ENCODE peak calls at places on chromosome 21, in four cellular contexts. C is thoracic aorta, J is adrenal gland, P is psoas muscle. I is an unnamed sample. For H3K4me1, the result is how much of the 10 kb centered on the place peaks cover.

GRCh38 chr21:14752006-14752909 is 206.1 kb upstream of the SAMSN1 start:
- DNase-seq in J (no peak), C (no peak), P (no peak), I (no peak)

GRCh38 chr21:25558123-25558522 is 49.2 kb downstream of the MRPL39 start:
- DNase-seq in P (no peak), J (no peak), C (no peak), I (no peak)

GRCh38 chr21:45555557-45556301 is 13.5 kb upstream of the SLC19A1 start:
- DNase-seq in P (peak), C (no peak), J (peak), I (peak)

GRCh38 chr21:15964181-15964855 is 234.5 kb downstream of the USP25 start:
- DNase-seq in J (no peak), P (no peak), C (no peak), I (no peak)

GRCh38 chr21:21163904-21164303 is 165.7 kb downstream of the NCAM2 start:
- DNase-seq in C (no peak), J (peak), P (no peak), I (peak)

GRCh38 chr21:45993210-45994085 is 11.9 kb downstream of the COL6A1 start:
- DNase-seq in P (peak), J (peak), C (peak), I (peak)

GRCh38 chr21:43287974-43288755 is 119.4 kb downstream of the CRYAA start:
- DNase-seq in C (no peak), P (peak), J (no peak), I (peak)

GRCh38 chr21:42707207-42707830 is 53.9 kb downstream of the PDE9A start:
- DNase-seq in C (no peak), J (no peak), P (no peak), I (no peak)

GRCh38 chr21:21439761-21440160 is 441.6 kb downstream of the NCAM2 start:
- DNase-seq in J (no peak), P (no peak), C (no peak), I (no peak)

GRCh38 chr21:40835179-40835694 is 11.7 kb downstream of the DSCAM start:
- DNase-seq in J (no peak), P (no peak), C (no peak), I (no peak)

GRCh38 chr21:16541366-16541765 is 811.6 kb downstream of the USP25 start:
- DNase-seq in P (no peak), C (no peak), J (no peak), I (no peak)

GRCh38 chr21:25806053-25806452 is 71.3 kb downstream of the GABPA start:
- DNase-seq in P (no peak), J (no peak), C (no peak), I (no peak)

GRCh38 chr21:29154270-29154669 is 23.8 kb downstream of the MAP3K7CL start:
- DNase-seq in P (no peak), J (no peak), C (no peak), I (no peak)

GRCh38 chr21:29157084-29157483 is 26.6 kb downstream of the MAP3K7CL start:
- DNase-seq in P (no peak), C (no peak), J (no peak), I (no peak)

GRCh38 chr21:29152936-29153335 is 22.5 kb downstream of the MAP3K7CL start:
- DNase-seq in P (no peak), C (no peak), J (no peak), I (no peak)

GRCh38 chr21:29155933-29156260 is 25.5 kb downstream of the MAP3K7CL start:
- DNase-seq in P (no peak), C (no peak), J (no peak), I (no peak)

GRCh38 chr21:29155118-29155932 is 24.9 kb downstream of the MAP3K7CL start:
- DNase-seq in J (no peak), P (peak), C (no peak), I (no peak)
- H3K27ac ChIP-seq in J (no peak), P (peak), C (peak), I (no peak)

GRCh38 chr21:37467082-37467481 is 100.5 kb downstream of the DYRK1A start:
- DNase-seq in P (no peak), C (no peak), J (no peak), I (no peak)

GRCh38 chr21:37474342-37474741 is 107.8 kb downstream of the DYRK1A start:
- DNase-seq in J (no peak), P (no peak), C (no peak), I (no peak)

GRCh38 chr21:37472581-37472980 is 106.0 kb downstream of the DYRK1A start:
- DNase-seq in J (no peak), C (no peak), P (no peak), I (no peak)

GRCh38 chr21:37475186-37475868 is 108.8 kb downstream of the DYRK1A start:
- DNase-seq in J (no peak), P (no peak), C (no peak), I (no peak)

GRCh38 chr21:37469441-37469840 is 102.9 kb downstream of the DYRK1A start:
- DNase-seq in J (no peak), P (no peak), C (no peak), I (no peak)
- TF ChIP-seq CTCF in J (no peak), P (no peak), C (no peak), I (no peak)

DNA sequence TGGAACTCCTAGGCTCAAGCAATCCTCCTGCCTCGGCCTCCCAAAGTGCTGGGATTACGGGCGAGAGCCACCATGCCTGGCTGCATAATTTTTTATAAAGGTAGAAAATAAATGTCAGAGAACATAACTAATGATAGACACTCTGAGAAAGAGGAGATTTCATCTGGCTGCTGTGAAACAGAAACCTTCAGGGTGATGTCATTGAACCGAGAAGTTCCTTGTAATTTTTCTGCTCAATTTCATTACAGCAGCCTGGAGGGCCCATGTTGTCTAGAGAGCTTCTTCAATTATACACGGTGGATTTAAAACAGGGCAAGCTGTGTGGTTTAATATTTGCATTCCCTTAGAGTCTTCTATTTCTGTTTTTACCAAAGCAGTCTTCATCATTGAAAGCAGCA is 64.3 kb upstream of the MORC3 start:
- DNase-seq in J (no peak), C (no peak), P (no peak), I (no peak)
- H3K4me1 ChIP-seq in J (under half), C (under half), P (under half), I (under half)

DNA sequence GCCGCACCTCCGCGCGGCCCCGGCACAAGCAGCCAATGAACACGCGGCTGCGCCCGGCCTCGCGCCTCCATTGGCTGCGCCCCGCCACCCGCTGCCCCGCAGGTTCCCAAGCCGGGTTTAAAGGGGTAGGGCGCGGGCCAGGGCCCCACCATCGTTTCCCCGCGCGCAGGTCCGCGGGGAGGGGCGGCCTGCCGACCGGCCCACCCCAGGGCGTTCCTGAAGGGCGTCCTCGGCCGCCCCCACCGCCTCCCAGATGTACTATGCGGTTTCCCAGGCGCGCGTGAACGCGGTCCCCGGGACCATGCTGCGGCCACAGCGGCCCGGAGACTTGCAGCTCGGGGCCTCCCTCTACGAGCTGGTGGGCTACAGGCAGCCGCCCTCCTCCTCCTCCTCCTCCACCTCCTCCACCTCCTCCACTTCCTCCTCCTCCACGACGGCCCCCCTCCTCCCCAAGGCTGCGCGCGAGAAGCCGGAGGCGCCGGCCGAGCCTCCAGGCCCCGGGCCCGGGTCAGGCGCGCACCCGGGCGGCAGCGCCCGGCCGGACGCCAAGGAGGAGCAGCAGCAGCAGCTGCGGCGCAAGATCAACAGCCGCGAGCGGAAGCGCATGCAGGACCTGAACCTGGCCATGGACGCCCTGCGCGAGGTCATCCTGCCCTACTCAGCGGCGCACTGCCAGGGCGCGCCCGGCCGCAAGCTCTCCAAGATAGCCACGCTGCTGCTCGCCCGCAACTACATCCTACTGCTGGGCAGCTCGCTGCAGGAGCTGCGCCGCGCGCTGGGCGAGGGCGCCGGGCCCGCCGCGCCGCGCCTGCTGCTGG is at the start of gene OLIG1:
- DNase-seq in J (no peak), P (peak), C (no peak), I (no peak)
- H3K27ac ChIP-seq in J (no peak), P (no peak), C (no peak), I (no peak)

DNA sequence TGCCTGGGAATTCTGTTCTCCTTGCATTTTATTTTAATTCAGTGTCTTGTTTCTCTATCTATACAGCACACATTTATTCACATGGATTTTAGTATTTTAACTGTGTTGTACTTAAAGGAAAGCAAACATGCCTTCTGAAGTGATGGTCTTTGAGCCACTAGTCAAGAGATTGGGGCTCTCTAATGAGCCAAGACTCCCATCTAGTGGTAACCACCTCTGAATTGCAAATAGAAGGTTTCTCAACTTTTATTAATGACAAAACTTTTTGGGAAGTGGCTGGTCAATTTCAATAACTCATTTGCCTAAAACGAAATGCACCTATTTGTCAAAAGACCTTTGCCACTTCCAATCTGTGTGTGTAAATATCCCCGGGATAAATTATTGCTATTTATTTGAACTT is 199.6 kb downstream of the LTN1 start:
- DNase-seq in P (no peak), J (no peak), C (no peak), I (no peak)
- TF ChIP-seq CTCF in P (peak), J (no peak), C (peak), I (no peak)

GRCh38 chr21:27803571-27803970 is 836.7 kb upstream of the ADAMTS5 start:
- DNase-seq in P (no peak), C (no peak), J (no peak), I (no peak)

GRCh38 chr21:27802816-27803475 is 836.1 kb upstream of the ADAMTS5 start:
- DNase-seq in J (peak), C (no peak), P (no peak), I (no peak)

GRCh38 chr21:27805696-27806095 is 838.8 kb upstream of the ADAMTS5 start:
- DNase-seq in C (no peak), J (no peak), P (no peak), I (no peak)

GRCh38 chr21:27806261-27806660 is 839.4 kb upstream of the ADAMTS5 start:
- DNase-seq in J (no peak), C (no peak), P (no peak), I (no peak)

DNA sequence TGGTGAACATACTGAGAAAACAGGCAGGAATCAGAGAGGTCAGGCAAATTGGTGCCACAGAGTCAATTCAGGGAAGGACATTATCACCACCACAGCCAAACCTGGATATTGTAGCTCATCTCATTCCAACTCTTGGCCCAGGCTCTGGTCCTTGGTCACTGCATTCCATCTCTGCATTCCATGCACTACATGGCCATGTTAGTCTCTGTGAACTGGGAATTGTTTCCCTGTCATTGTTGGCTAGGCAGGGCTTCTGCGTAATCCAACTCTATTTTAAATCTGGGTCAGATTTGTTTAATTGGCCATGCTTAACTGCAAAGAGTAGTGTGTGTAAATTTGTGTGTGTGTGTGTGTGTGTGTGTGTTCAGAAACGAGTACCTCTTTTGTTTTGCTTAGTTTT is 837.6 kb upstream of the ADAMTS5 start:
- DNase-seq in C (no peak), J (no peak), P (no peak), I (no peak)
- H3K4me1 ChIP-seq in C (under half), J (under half), P (under half), I (under half)

GRCh38 chr21:44298301-44298700 is 1.6 kb upstream of the PFKL start:
- DNase-seq in C (no peak), J (no peak), P (no peak), I (no peak)
- H3K27ac ChIP-seq in C (no peak), J (no peak), P (no peak), I (no peak)

GRCh38 chr21:31728191-31728590 is 3.7 kb downstream of the SCAF4 start:
- DNase-seq in J (no peak), P (no peak), C (no peak), I (no peak)
- TF ChIP-seq CTCF in J (no peak), P (no peak), C (no peak), I (no peak)